ENCODE peak calls at places on chromosome 3, in seven cellular contexts. M is putamen; R is NCI-H460; T is hepatic stellate cell; E is GM12865; O is CD8-positive, alpha-beta T cell; V is neural progenitor cell. Z is an unnamed sample.

GRCh38 chr3:115685097-115685496 is 61.8 kb downstream of the GAP43 start:
- DNase-seq in M (no peak), R (no peak), T (no peak), E (peak), O (no peak), V (no peak), Z (no peak)

GRCh38 chr3:23202921-23203650 is at the start of gene UBE2E2:
- DNase-seq in M (peak), R (peak), T (peak), E (peak), O (peak), V (peak), Z (peak)

GRCh38 chr3:180117381-180118163 is 80.8 kb upstream of the PEX5L start:
- DNase-seq in M (no peak), R (no peak), T (no peak), E (no peak), O (no peak), V (no peak), Z (no peak)

GRCh38 chr3:133833880-133834620 is 28.4 kb downstream of the SRPRB start:
- DNase-seq in M (no peak), R (no peak), T (no peak), E (no peak), O (no peak), V (no peak), Z (no peak)

GRCh38 chr3:61650276-61650675 is 88.9 kb downstream of the PTPRG start:
- DNase-seq in M (no peak), R (no peak), T (no peak), E (no peak), O (no peak), V (no peak), Z (no peak)

GRCh38 chr3:169914321-169914720 is 2.9 kb downstream of the SAMD7 start:
- DNase-seq in M (no peak), R (no peak), T (no peak), E (no peak), O (no peak), V (no peak), Z (no peak)

GRCh38 chr3:128285042-128285924 is 132.0 kb downstream of the EEFSEC start:
- DNase-seq in M (no peak), R (no peak), T (no peak), E (no peak), O (peak), V (no peak), Z (no peak)

GRCh38 chr3:52005571-52005986 is 9.9 kb upstream of the RPL29 start:
- DNase-seq in M (peak), R (no peak), T (peak), E (no peak), O (no peak), V (peak), Z (peak)

GRCh38 chr3:44439499-44440295 is 37.8 kb downstream of the ZNF445 start:
- DNase-seq in M (peak), R (no peak), T (peak), E (peak), O (peak), V (no peak), Z (no peak)

GRCh38 chr3:134525293-134525692 is 39.4 kb downstream of the CEP63 start:
- DNase-seq in M (no peak), R (no peak), T (no peak), E (no peak), O (no peak), V (no peak), Z (no peak)

GRCh38 chr3:24595801-24596200 is 101.2 kb upstream of the THRB start:
- DNase-seq in M (no peak), R (no peak), T (no peak), E (no peak), O (no peak), V (no peak), Z (no peak)

GRCh38 chr3:134600166-134600670 is 50.6 kb downstream of the KY start:
- DNase-seq in M (no peak), R (no peak), T (no peak), E (no peak), O (no peak), V (peak), Z (no peak)

GRCh38 chr3:18233987-18234716 is 191.0 kb downstream of the SATB1 start:
- DNase-seq in M (no peak), R (no peak), T (no peak), E (no peak), O (no peak), V (peak), Z (no peak)

GRCh38 chr3:126507886-126508285 is 9.7 kb downstream of the UROC1 start:
- DNase-seq in M (no peak), R (no peak), T (no peak), E (no peak), O (no peak), V (no peak), Z (no peak)

GRCh38 chr3:54427501-54427900 is 305.1 kb downstream of the CACNA2D3 start:
- DNase-seq in M (no peak), R (no peak), T (no peak), E (no peak), O (no peak), V (no peak), Z (no peak)

GRCh38 chr3:10547413-10547812 is 42.0 kb upstream of the ATP2B2 start:
- DNase-seq in M (no peak), R (no peak), T (no peak), E (no peak), O (no peak), V (no peak), Z (no peak)

GRCh38 chr3:107846282-107846852 is 244.5 kb downstream of the CD47 start:
- DNase-seq in M (peak), R (peak), T (peak), E (peak), O (peak), V (peak), Z (peak)

GRCh38 chr3:10806001-10806400 is 10.0 kb upstream of the SLC6A11 start:
- DNase-seq in M (no peak), R (no peak), T (no peak), E (no peak), O (no peak), V (no peak), Z (no peak)

GRCh38 chr3:45204136-45204535 is 22.0 kb downstream of the TMEM158 start:
- DNase-seq in M (no peak), R (no peak), T (peak), E (no peak), O (no peak), V (no peak), Z (no peak)

GRCh38 chr3:149299938-149300791 is 33.3 kb downstream of the TM4SF18 start:
- DNase-seq in M (peak), R (peak), T (peak), E (peak), O (no peak), V (no peak), Z (peak)

GRCh38 chr3:195080125-195080524 is 190.8 kb downstream of the XXYLT1 start:
- DNase-seq in M (no peak), R (no peak), T (no peak), E (no peak), O (no peak), V (no peak), Z (no peak)

GRCh38 chr3:10473581-10474438 is 31.6 kb downstream of the ATP2B2 start:
- DNase-seq in M (no peak), R (no peak), T (no peak), E (no peak), O (no peak), V (no peak), Z (no peak)

GRCh38 chr3:170056710-170057454 is 19.1 kb downstream of the GPR160 start:
- DNase-seq in M (no peak), R (no peak), T (no peak), E (peak), O (no peak), V (no peak), Z (no peak)

GRCh38 chr3:43995929-43996378 is 245.7 kb upstream of the TOPAZ1 start:
- DNase-seq in M (no peak), R (no peak), T (peak), E (peak), O (no peak), V (peak), Z (no peak)

GRCh38 chr3:23019596-23020300 is 183.4 kb upstream of the UBE2E2 start:
- DNase-seq in M (no peak), R (no peak), T (no peak), E (no peak), O (no peak), V (no peak), Z (no peak)

GRCh38 chr3:60301142-60301541 is 950.1 kb downstream of the FHIT start:
- DNase-seq in M (no peak), R (no peak), T (no peak), E (no peak), O (no peak), V (no peak), Z (no peak)

GRCh38 chr3:69214241-69214640 is 91.8 kb upstream of the LMOD3 start:
- DNase-seq in M (no peak), R (no peak), T (no peak), E (no peak), O (no peak), V (no peak), Z (no peak)

GRCh38 chr3:134486577-134487041 is 752 bp downstream of the CEP63 start:
- DNase-seq in M (no peak), R (peak), T (no peak), E (peak), O (peak), V (no peak), Z (no peak)

GRCh38 chr3:71104090-71104489 is 479.4 kb downstream of the FOXP1 start:
- DNase-seq in M (no peak), R (no peak), T (peak), E (no peak), O (no peak), V (no peak), Z (peak)